ENCODE peak calls at places on chromosome 10, in ten cellular contexts. One of them, this sample, is unnamed.

GRCh38 chr10:98225000-98225399 is 43.0 kb downstream of the LOXL4 start:
- DNase-seq in mesendoderm: no peak
- DNase-seq in K562: no peak
- DNase-seq in CD4-positive, alpha-beta memory T cell: no peak
- DNase-seq in thoracic aorta: no peak
- DNase-seq in A673: no peak
- DNase-seq in breast epithelium: no peak
- DNase-seq in hepatocyte: no peak
- DNase-seq in cardiac muscle cell: no peak
- DNase-seq in upper lobe of right lung: no peak
- DNase-seq in this sample: no peak

GRCh38 chr10:121536271-121536918 is 61.8 kb downstream of the FGFR2 start:
- DNase-seq in mesendoderm: no peak
- DNase-seq in K562: no peak
- DNase-seq in CD4-positive, alpha-beta memory T cell: no peak
- DNase-seq in thoracic aorta: no peak
- DNase-seq in A673: no peak
- DNase-seq in breast epithelium: no peak
- DNase-seq in hepatocyte: no peak
- DNase-seq in cardiac muscle cell: no peak
- DNase-seq in upper lobe of right lung: no peak
- DNase-seq in this sample: no peak

GRCh38 chr10:68346774-68347173 is 14.0 kb upstream of the PBLD start:
- DNase-seq in mesendoderm: no peak
- DNase-seq in K562: no peak
- DNase-seq in CD4-positive, alpha-beta memory T cell: no peak
- DNase-seq in thoracic aorta: no peak
- DNase-seq in A673: no peak
- DNase-seq in breast epithelium: no peak
- DNase-seq in hepatocyte: no peak
- DNase-seq in cardiac muscle cell: no peak
- DNase-seq in upper lobe of right lung: no peak
- DNase-seq in this sample: no peak

GRCh38 chr10:117241541-117242462 is 888 bp downstream of the SLC18A2 start:
- DNase-seq in mesendoderm: no peak
- DNase-seq in K562: peak; percentile 21
- DNase-seq in CD4-positive, alpha-beta memory T cell: no peak
- DNase-seq in thoracic aorta: no peak
- DNase-seq in A673: no peak
- DNase-seq in breast epithelium: no peak
- DNase-seq in hepatocyte: peak; percentile 37
- DNase-seq in cardiac muscle cell: peak; percentile 61
- DNase-seq in upper lobe of right lung: no peak
- DNase-seq in this sample: no peak

GRCh38 chr10:606767-607544 is 82.5 kb downstream of the DIP2C start:
- DNase-seq in mesendoderm: no peak
- DNase-seq in K562: no peak
- DNase-seq in CD4-positive, alpha-beta memory T cell: no peak
- DNase-seq in thoracic aorta: no peak
- DNase-seq in A673: no peak
- DNase-seq in breast epithelium: no peak
- DNase-seq in hepatocyte: no peak
- DNase-seq in cardiac muscle cell: peak; percentile 22
- DNase-seq in upper lobe of right lung: no peak
- DNase-seq in this sample: no peak

GRCh38 chr10:114552050-114552449 is 106.0 kb downstream of the ABLIM1 start:
- DNase-seq in mesendoderm: no peak
- DNase-seq in K562: no peak
- DNase-seq in CD4-positive, alpha-beta memory T cell: no peak
- DNase-seq in thoracic aorta: no peak
- DNase-seq in A673: no peak
- DNase-seq in breast epithelium: no peak
- DNase-seq in hepatocyte: peak; percentile 41
- DNase-seq in cardiac muscle cell: no peak
- DNase-seq in upper lobe of right lung: no peak
- DNase-seq in this sample: no peak

GRCh38 chr10:11205026-11205772 is 187.5 kb downstream of the CELF2 start:
- DNase-seq in mesendoderm: peak; percentile 9
- DNase-seq in K562: no peak
- DNase-seq in CD4-positive, alpha-beta memory T cell: no peak
- DNase-seq in thoracic aorta: no peak
- DNase-seq in A673: no peak
- DNase-seq in breast epithelium: no peak
- DNase-seq in hepatocyte: no peak
- DNase-seq in cardiac muscle cell: no peak
- DNase-seq in upper lobe of right lung: no peak
- DNase-seq in this sample: no peak

GRCh38 chr10:3051686-3052085 is 15.7 kb upstream of the PFKP start:
- DNase-seq in mesendoderm: no peak
- DNase-seq in K562: no peak
- DNase-seq in CD4-positive, alpha-beta memory T cell: no peak
- DNase-seq in thoracic aorta: no peak
- DNase-seq in A673: no peak
- DNase-seq in breast epithelium: no peak
- DNase-seq in hepatocyte: no peak
- DNase-seq in cardiac muscle cell: no peak
- DNase-seq in upper lobe of right lung: no peak
- DNase-seq in this sample: no peak

GRCh38 chr10:86327954-86328705 is 38.5 kb downstream of the GRID1 start:
- DNase-seq in mesendoderm: no peak
- DNase-seq in K562: no peak
- DNase-seq in CD4-positive, alpha-beta memory T cell: no peak
- DNase-seq in thoracic aorta: no peak
- DNase-seq in A673: no peak
- DNase-seq in breast epithelium: no peak
- DNase-seq in hepatocyte: no peak
- DNase-seq in cardiac muscle cell: no peak
- DNase-seq in upper lobe of right lung: no peak
- DNase-seq in this sample: no peak

GRCh38 chr10:19853839-19854238 is 37.6 kb downstream of the PLXDC2 start:
- DNase-seq in mesendoderm: peak; percentile 40
- DNase-seq in K562: no peak
- DNase-seq in CD4-positive, alpha-beta memory T cell: no peak
- DNase-seq in thoracic aorta: no peak
- DNase-seq in A673: no peak
- DNase-seq in breast epithelium: no peak
- DNase-seq in hepatocyte: no peak
- DNase-seq in cardiac muscle cell: no peak
- DNase-seq in upper lobe of right lung: no peak
- DNase-seq in this sample: no peak

GRCh38 chr10:21399392-21400015 is 126.0 kb downstream of the SKIDA1 start:
- DNase-seq in mesendoderm: peak; percentile 38
- DNase-seq in K562: no peak
- DNase-seq in CD4-positive, alpha-beta memory T cell: no peak
- DNase-seq in thoracic aorta: no peak
- DNase-seq in A673: peak; percentile 68
- DNase-seq in breast epithelium: no peak
- DNase-seq in hepatocyte: peak; percentile 68
- DNase-seq in cardiac muscle cell: peak; percentile 77
- DNase-seq in upper lobe of right lung: no peak
- DNase-seq in this sample: no peak

GRCh38 chr10:129964611-129965417 is 740 bp upstream of the EBF3 start:
- DNase-seq in mesendoderm: no peak
- DNase-seq in K562: no peak
- DNase-seq in CD4-positive, alpha-beta memory T cell: no peak
- DNase-seq in thoracic aorta: no peak
- DNase-seq in A673: no peak
- DNase-seq in breast epithelium: no peak
- DNase-seq in hepatocyte: no peak
- DNase-seq in cardiac muscle cell: peak; percentile 20
- DNase-seq in upper lobe of right lung: no peak
- DNase-seq in this sample: no peak

GRCh38 chr10:127947206-127947605 is 40.3 kb downstream of the PTPRE start:
- DNase-seq in mesendoderm: no peak
- DNase-seq in K562: no peak
- DNase-seq in CD4-positive, alpha-beta memory T cell: no peak
- DNase-seq in thoracic aorta: no peak
- DNase-seq in A673: no peak
- DNase-seq in breast epithelium: no peak
- DNase-seq in hepatocyte: no peak
- DNase-seq in cardiac muscle cell: no peak
- DNase-seq in upper lobe of right lung: no peak
- DNase-seq in this sample: no peak
- H3K27ac ChIP-seq in mesendoderm: no peak overlapping the region
- H3K27ac ChIP-seq in K562: no peak overlapping the region
- H3K27ac ChIP-seq in CD4-positive, alpha-beta memory T cell: no peak overlapping the region
- H3K27ac ChIP-seq in thoracic aorta: no peak overlapping the region
- H3K27ac ChIP-seq in A673: no peak overlapping the region
- H3K27ac ChIP-seq in breast epithelium: no peak overlapping the region
- H3K27ac ChIP-seq in hepatocyte: no peak overlapping the region
- H3K27ac ChIP-seq in cardiac muscle cell: no peak overlapping the region
- H3K27ac ChIP-seq in upper lobe of right lung: no peak overlapping the region
- H3K27ac ChIP-seq in this sample: no peak overlapping the region

DNA sequence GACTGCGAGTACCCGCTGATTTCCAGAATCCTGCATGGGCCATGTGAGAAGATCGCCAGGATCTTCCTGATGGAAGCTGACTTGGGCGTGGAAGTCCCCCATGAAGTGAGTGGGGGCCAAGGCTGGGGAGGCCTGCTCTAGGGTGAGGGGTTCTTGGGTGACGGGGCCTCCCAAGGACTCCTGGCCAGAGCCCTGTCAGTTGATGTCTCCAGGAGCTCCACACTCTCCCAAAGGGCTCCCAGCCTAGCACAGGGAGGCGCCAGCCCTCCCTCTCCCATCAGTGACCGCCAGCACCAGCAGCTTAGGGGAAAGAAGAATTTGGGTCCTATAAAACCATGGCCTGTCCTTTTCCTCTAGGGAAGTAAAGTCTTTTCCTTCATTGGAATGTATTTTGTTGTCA is 9.8 kb upstream of the ZNF22 start:
- DNase-seq in mesendoderm: no peak
- DNase-seq in K562: no peak
- DNase-seq in CD4-positive, alpha-beta memory T cell: no peak
- DNase-seq in thoracic aorta: no peak
- DNase-seq in A673: no peak
- DNase-seq in breast epithelium: no peak
- DNase-seq in hepatocyte: no peak
- DNase-seq in cardiac muscle cell: no peak
- DNase-seq in upper lobe of right lung: no peak
- DNase-seq in this sample: no peak
- H3K36me3 ChIP-seq in mesendoderm: no peaks in the 10 kb centered on the region
- H3K36me3 ChIP-seq in K562: no peaks in the 10 kb centered on the region
- H3K36me3 ChIP-seq in CD4-positive, alpha-beta memory T cell: no peaks in the 10 kb centered on the region
- H3K36me3 ChIP-seq in thoracic aorta: no peaks in the 10 kb centered on the region
- H3K36me3 ChIP-seq in A673: no peaks in the 10 kb centered on the region
- H3K36me3 ChIP-seq in breast epithelium: no peaks in the 10 kb centered on the region
- H3K36me3 ChIP-seq in hepatocyte: no peaks in the 10 kb centered on the region
- H3K36me3 ChIP-seq in cardiac muscle cell: peaks cover 2% of the 10 kb centered on the region
- H3K36me3 ChIP-seq in upper lobe of right lung: peaks cover 21% of the 10 kb centered on the region
- H3K36me3 ChIP-seq in this sample: no peaks in the 10 kb centered on the region

GRCh38 chr10:124558339-124558685 is 96.7 kb downstream of the LHPP start:
- DNase-seq in mesendoderm: no peak
- DNase-seq in K562: no peak
- DNase-seq in CD4-positive, alpha-beta memory T cell: no peak
- DNase-seq in thoracic aorta: no peak
- DNase-seq in A673: no peak
- DNase-seq in breast epithelium: no peak
- DNase-seq in hepatocyte: no peak
- DNase-seq in cardiac muscle cell: no peak
- DNase-seq in upper lobe of right lung: no peak
- DNase-seq in this sample: no peak
- H3K27ac ChIP-seq in mesendoderm: no peak overlapping the region
- H3K27ac ChIP-seq in K562: no peak overlapping the region
- H3K27ac ChIP-seq in CD4-positive, alpha-beta memory T cell: no peak overlapping the region
- H3K27ac ChIP-seq in thoracic aorta: no peak overlapping the region
- H3K27ac ChIP-seq in A673: no peak overlapping the region
- H3K27ac ChIP-seq in breast epithelium: peak overlapping the region; percentile 52
- H3K27ac ChIP-seq in hepatocyte: no peak overlapping the region
- H3K27ac ChIP-seq in cardiac muscle cell: no peak overlapping the region
- H3K27ac ChIP-seq in upper lobe of right lung: peak overlapping the region; percentile 47
- H3K27ac ChIP-seq in this sample: no peak overlapping the region

DNA sequence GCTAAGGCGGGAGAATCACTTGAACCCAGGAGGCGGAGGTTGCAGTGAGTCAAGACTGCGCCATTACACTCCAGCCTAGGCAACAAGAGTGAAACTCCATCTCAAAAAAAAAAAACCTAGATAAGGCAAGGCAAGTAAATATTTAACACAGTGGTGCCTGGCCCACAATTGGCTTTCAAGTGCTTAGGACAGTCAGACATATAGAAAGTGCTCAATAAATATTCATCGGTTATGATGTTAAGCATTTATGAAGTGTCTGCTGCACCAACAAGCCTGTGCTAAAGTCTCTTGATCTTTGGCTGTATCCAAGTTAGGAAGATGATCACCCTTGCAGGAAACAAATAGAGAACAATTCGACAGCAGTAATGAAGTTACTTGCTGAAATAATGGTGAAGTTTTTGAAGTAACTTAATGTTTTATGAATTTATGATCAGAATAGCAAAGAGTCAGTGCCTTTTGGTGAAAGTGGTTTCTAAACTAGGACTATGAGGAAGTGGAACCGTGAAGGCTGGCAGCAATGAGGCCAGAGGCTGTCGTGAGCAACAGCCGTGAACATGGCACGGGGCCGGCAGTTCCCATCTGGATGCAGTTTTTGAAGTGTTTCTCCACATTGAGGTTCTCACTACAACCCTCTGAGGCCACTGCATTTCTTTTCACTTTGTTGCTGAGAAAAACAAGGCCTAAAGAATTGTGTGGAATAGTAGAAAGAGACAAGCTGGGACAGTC is 48.1 kb upstream of the GATA3 start:
- DNase-seq in mesendoderm: no peak
- DNase-seq in K562: no peak
- DNase-seq in CD4-positive, alpha-beta memory T cell: no peak
- DNase-seq in thoracic aorta: no peak
- DNase-seq in A673: no peak
- DNase-seq in breast epithelium: no peak
- DNase-seq in hepatocyte: no peak
- DNase-seq in cardiac muscle cell: no peak
- DNase-seq in upper lobe of right lung: no peak
- DNase-seq in this sample: no peak
- H3K36me3 ChIP-seq in mesendoderm: no peaks in the 10 kb centered on the region
- H3K36me3 ChIP-seq in K562: peaks cover 5% of the 10 kb centered on the region
- H3K36me3 ChIP-seq in CD4-positive, alpha-beta memory T cell: peaks cover 6% of the 10 kb centered on the region
- H3K36me3 ChIP-seq in thoracic aorta: no peaks in the 10 kb centered on the region
- H3K36me3 ChIP-seq in A673: peaks cover 3% of the 10 kb centered on the region
- H3K36me3 ChIP-seq in breast epithelium: peaks cover 4% of the 10 kb centered on the region
- H3K36me3 ChIP-seq in hepatocyte: no peaks in the 10 kb centered on the region
- H3K36me3 ChIP-seq in cardiac muscle cell: no peaks in the 10 kb centered on the region
- H3K36me3 ChIP-seq in upper lobe of right lung: peaks cover 24% of the 10 kb centered on the region
- H3K36me3 ChIP-seq in this sample: no peaks in the 10 kb centered on the region

DNA sequence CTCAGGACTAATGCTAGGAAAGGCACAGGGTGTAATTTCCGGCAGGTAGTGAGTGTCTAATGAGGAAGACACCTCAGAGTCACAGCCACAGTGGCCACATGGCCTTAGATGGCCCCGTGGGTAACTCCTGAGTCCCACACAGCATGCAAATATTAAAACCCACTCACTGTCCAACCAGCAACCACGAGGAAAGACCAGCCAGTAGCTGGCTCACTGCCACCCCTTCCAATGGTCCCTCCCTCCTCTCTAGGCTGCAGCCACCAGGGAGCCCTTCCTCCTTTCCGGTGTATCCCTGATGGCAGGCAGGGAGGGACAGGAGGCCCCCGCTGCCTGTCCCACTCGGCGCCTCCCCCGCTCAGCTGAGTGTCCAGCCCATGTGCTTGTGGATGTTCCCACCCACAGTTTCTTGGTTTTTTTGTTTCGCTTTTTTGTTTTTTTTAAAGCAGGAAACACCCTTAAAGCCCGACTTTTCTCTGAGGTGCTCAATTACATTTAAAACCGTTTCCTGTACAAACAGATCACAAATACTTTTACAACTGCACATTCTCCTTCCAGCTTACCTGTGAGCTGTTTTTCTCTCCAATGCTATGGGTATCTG is 9.2 kb downstream of the BNIP3 start:
- DNase-seq in mesendoderm: no peak
- DNase-seq in K562: peak; percentile 50
- DNase-seq in CD4-positive, alpha-beta memory T cell: peak; percentile 63
- DNase-seq in thoracic aorta: no peak
- DNase-seq in A673: peak; percentile 89
- DNase-seq in breast epithelium: no peak
- DNase-seq in hepatocyte: no peak
- DNase-seq in cardiac muscle cell: no peak
- DNase-seq in upper lobe of right lung: no peak
- DNase-seq in this sample: no peak
- H3K27ac ChIP-seq in mesendoderm: no peak overlapping the region
- H3K27ac ChIP-seq in K562: no peak overlapping the region
- H3K27ac ChIP-seq in CD4-positive, alpha-beta memory T cell: peak overlapping the region; percentile 49
- H3K27ac ChIP-seq in thoracic aorta: no peak overlapping the region
- H3K27ac ChIP-seq in A673: peak overlapping the region; percentile 64
- H3K27ac ChIP-seq in breast epithelium: peak overlapping the region; percentile 20
- H3K27ac ChIP-seq in hepatocyte: no peak overlapping the region
- H3K27ac ChIP-seq in cardiac muscle cell: peak overlapping the region; percentile 72
- H3K27ac ChIP-seq in upper lobe of right lung: peak overlapping the region; percentile 36
- H3K27ac ChIP-seq in this sample: no peak overlapping the region

This sample was measured in Panc1.